ENCODE peak calls at places on chromosomes 1 and 21, in five cellular contexts. One of them, this sample, is unnamed.

GRCh38 chr1:63523738-63524137 is 413 bp downstream of the EFCAB7 start:
- DNase-seq in omental fat pad: no peak
- DNase-seq in Calu3: no peak
- DNase-seq in HFF-Myc: no peak
- DNase-seq in body of pancreas: no peak
- DNase-seq in this sample: no peak

GRCh38 chr1:223142795-223143759 is at the start of gene TLR5:
- DNase-seq in omental fat pad: peak
- DNase-seq in Calu3: peak
- DNase-seq in HFF-Myc: no peak
- DNase-seq in body of pancreas: peak
- DNase-seq in this sample: peak

GRCh38 chr1:27643626-27644368 is 8.8 kb upstream of the FGR start:
- DNase-seq in omental fat pad: no peak
- DNase-seq in Calu3: peak
- DNase-seq in HFF-Myc: no peak
- DNase-seq in body of pancreas: peak
- DNase-seq in this sample: no peak

GRCh38 chr21:14259669-14260458 is 43.9 kb downstream of the RBM11 start:
- DNase-seq in omental fat pad: no peak
- DNase-seq in Calu3: no peak
- DNase-seq in HFF-Myc: peak
- DNase-seq in body of pancreas: no peak
- DNase-seq in this sample: no peak

GRCh38 chr1:7783178-7783711 is 846 bp upstream of the PER3 start:
- DNase-seq in omental fat pad: no peak
- DNase-seq in Calu3: peak
- DNase-seq in HFF-Myc: no peak
- DNase-seq in body of pancreas: peak
- DNase-seq in this sample: peak

GRCh38 chr1:184499626-184500025 is 112.8 kb downstream of the C1orf21 start:
- DNase-seq in omental fat pad: no peak
- DNase-seq in Calu3: no peak
- DNase-seq in HFF-Myc: no peak
- DNase-seq in body of pancreas: no peak
- DNase-seq in this sample: no peak

GRCh38 chr1:66981679-66982078 is 56.9 kb downstream of the MIER1 start:
- DNase-seq in omental fat pad: no peak
- DNase-seq in Calu3: no peak
- DNase-seq in HFF-Myc: no peak
- DNase-seq in body of pancreas: no peak
- DNase-seq in this sample: no peak

GRCh38 chr1:39571178-39571483 is 5.5 kb downstream of the PABPC4 start:
- DNase-seq in omental fat pad: no peak
- DNase-seq in Calu3: no peak
- DNase-seq in HFF-Myc: no peak
- DNase-seq in body of pancreas: no peak
- DNase-seq in this sample: no peak

GRCh38 chr1:3871451-3871805 is 14.2 kb downstream of the DFFB start:
- DNase-seq in omental fat pad: no peak
- DNase-seq in Calu3: no peak
- DNase-seq in HFF-Myc: no peak
- DNase-seq in body of pancreas: no peak
- DNase-seq in this sample: no peak

GRCh38 chr1:233489436-233489835 is 124.5 kb upstream of the KCNK1 start:
- DNase-seq in omental fat pad: no peak
- DNase-seq in Calu3: no peak
- DNase-seq in HFF-Myc: no peak
- DNase-seq in body of pancreas: no peak
- DNase-seq in this sample: no peak

GRCh38 chr1:198775606-198776005 is 136.8 kb downstream of the PTPRC start:
- DNase-seq in omental fat pad: no peak
- DNase-seq in Calu3: no peak
- DNase-seq in HFF-Myc: no peak
- DNase-seq in body of pancreas: no peak
- DNase-seq in this sample: no peak

GRCh38 chr1:180173451-180173850 is 18.8 kb downstream of the QSOX1 start:
- DNase-seq in omental fat pad: no peak
- DNase-seq in Calu3: no peak
- DNase-seq in HFF-Myc: no peak
- DNase-seq in body of pancreas: no peak
- DNase-seq in this sample: no peak

GRCh38 chr1:77977989-77978292 is 931 bp downstream of the FUBP1 start:
- DNase-seq in omental fat pad: no peak
- DNase-seq in Calu3: no peak
- DNase-seq in HFF-Myc: no peak
- DNase-seq in body of pancreas: no peak
- DNase-seq in this sample: no peak

GRCh38 chr1:33634806-33635205 is 162.4 kb downstream of the ZSCAN20 start:
- DNase-seq in omental fat pad: no peak
- DNase-seq in Calu3: peak
- DNase-seq in HFF-Myc: no peak
- DNase-seq in body of pancreas: peak
- DNase-seq in this sample: no peak

GRCh38 chr1:187051618-187052232 is 223.0 kb downstream of the PLA2G4A start:
- DNase-seq in omental fat pad: no peak
- DNase-seq in Calu3: peak
- DNase-seq in HFF-Myc: peak
- DNase-seq in body of pancreas: no peak
- DNase-seq in this sample: no peak

GRCh38 chr1:110690966-110691365 is 16.2 kb upstream of the KCNA3 start:
- DNase-seq in omental fat pad: no peak
- DNase-seq in Calu3: no peak
- DNase-seq in HFF-Myc: no peak
- DNase-seq in body of pancreas: no peak
- DNase-seq in this sample: no peak

GRCh38 chr1:90502696-90503095 is 214.4 kb downstream of the BARHL2 start:
- DNase-seq in omental fat pad: no peak
- DNase-seq in Calu3: no peak
- DNase-seq in HFF-Myc: no peak
- DNase-seq in body of pancreas: no peak
- DNase-seq in this sample: no peak

GRCh38 chr1:90502194-90502593 is 214.9 kb downstream of the BARHL2 start:
- DNase-seq in omental fat pad: no peak
- DNase-seq in Calu3: no peak
- DNase-seq in HFF-Myc: no peak
- DNase-seq in body of pancreas: no peak
- DNase-seq in this sample: no peak

GRCh38 chr1:90504509-90504908 is 212.6 kb downstream of the BARHL2 start:
- DNase-seq in omental fat pad: no peak
- DNase-seq in Calu3: no peak
- DNase-seq in HFF-Myc: no peak
- DNase-seq in body of pancreas: no peak
- DNase-seq in this sample: no peak

GRCh38 chr1:90505806-90506205 is 211.3 kb downstream of the BARHL2 start:
- DNase-seq in omental fat pad: no peak
- DNase-seq in Calu3: no peak
- DNase-seq in HFF-Myc: no peak
- DNase-seq in body of pancreas: no peak
- DNase-seq in this sample: no peak

DNA sequence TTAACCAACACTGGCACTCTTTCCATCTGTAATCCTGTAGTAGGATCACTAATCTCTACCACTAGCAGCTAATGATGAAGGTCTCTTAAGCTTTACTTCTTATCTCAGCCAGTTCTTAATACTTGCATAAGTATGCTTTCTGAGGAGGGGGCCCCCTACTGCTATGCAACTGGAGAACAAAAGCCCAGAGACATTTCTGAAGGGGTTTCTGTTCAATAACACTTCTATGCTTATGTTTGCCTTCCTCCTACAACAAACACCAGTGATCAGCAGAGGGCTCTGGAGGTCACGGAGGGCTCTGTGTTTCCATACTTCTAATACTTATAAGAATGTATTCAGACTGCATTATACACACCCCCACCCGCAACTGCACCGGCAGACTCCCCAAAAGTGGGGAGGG is 215.8 kb downstream of the BARHL2 start:
- DNase-seq in omental fat pad: no peak
- DNase-seq in Calu3: no peak
- DNase-seq in HFF-Myc: no peak
- DNase-seq in body of pancreas: no peak
- DNase-seq in this sample: no peak
- TF ChIP-seq CTCF in omental fat pad: no peak
- TF ChIP-seq CTCF in Calu3: no peak
- TF ChIP-seq CTCF in HFF-Myc: no peak
- TF ChIP-seq CTCF in body of pancreas: no peak
- TF ChIP-seq CTCF in this sample: no peak

DNA sequence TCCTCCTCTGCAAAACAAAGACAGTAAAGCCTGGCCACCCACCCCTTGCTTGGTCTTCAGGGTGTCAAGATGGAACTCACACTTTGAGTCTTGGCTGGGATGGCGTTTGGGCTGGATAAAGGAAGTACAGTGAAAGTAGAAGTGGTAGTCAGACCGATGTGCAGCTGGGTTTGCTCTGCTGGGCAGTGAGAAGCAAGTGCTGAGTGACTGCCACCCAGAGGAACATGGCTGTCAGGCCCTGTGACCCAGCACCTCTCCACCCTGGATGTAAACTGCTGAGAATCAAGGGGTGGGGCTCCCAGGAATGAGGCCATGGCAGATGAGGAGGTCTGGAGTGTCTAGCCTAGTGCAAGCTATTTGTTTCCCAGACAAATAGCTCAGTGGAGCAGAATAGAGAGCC is 51.2 kb downstream of the POFUT2 start:
- DNase-seq in omental fat pad: no peak
- DNase-seq in Calu3: no peak
- DNase-seq in HFF-Myc: no peak
- DNase-seq in body of pancreas: no peak
- DNase-seq in this sample: no peak
- TF ChIP-seq CTCF in omental fat pad: no peak
- TF ChIP-seq CTCF in Calu3: no peak
- TF ChIP-seq CTCF in HFF-Myc: no peak
- TF ChIP-seq CTCF in body of pancreas: no peak
- TF ChIP-seq CTCF in this sample: no peak

GRCh38 chr1:230922620-230923019 is 54.3 kb upstream of the C1orf198 start:
- DNase-seq in omental fat pad: no peak
- DNase-seq in Calu3: no peak
- DNase-seq in HFF-Myc: no peak
- DNase-seq in body of pancreas: no peak
- DNase-seq in this sample: no peak
- TF ChIP-seq CTCF in omental fat pad: no peak
- TF ChIP-seq CTCF in Calu3: no peak
- TF ChIP-seq CTCF in HFF-Myc: peak
- TF ChIP-seq CTCF in body of pancreas: no peak
- TF ChIP-seq CTCF in this sample: no peak

GRCh38 chr21:17560377-17560776 is 47.5 kb downstream of the CXADR start:
- DNase-seq in omental fat pad: no peak
- DNase-seq in Calu3: no peak
- DNase-seq in HFF-Myc: no peak
- DNase-seq in body of pancreas: no peak
- DNase-seq in this sample: no peak

GRCh38 chr21:17550671-17551308 is 37.9 kb downstream of the CXADR start:
- DNase-seq in omental fat pad: no peak
- DNase-seq in Calu3: no peak
- DNase-seq in HFF-Myc: no peak
- DNase-seq in body of pancreas: no peak
- DNase-seq in this sample: no peak

GRCh38 chr21:17554120-17554519 is 41.3 kb downstream of the CXADR start:
- DNase-seq in omental fat pad: no peak
- DNase-seq in Calu3: no peak
- DNase-seq in HFF-Myc: no peak
- DNase-seq in body of pancreas: no peak
- DNase-seq in this sample: no peak

GRCh38 chr21:17552410-17552809 is 39.6 kb downstream of the CXADR start:
- DNase-seq in omental fat pad: no peak
- DNase-seq in Calu3: no peak
- DNase-seq in HFF-Myc: no peak
- DNase-seq in body of pancreas: no peak
- DNase-seq in this sample: no peak

DNA sequence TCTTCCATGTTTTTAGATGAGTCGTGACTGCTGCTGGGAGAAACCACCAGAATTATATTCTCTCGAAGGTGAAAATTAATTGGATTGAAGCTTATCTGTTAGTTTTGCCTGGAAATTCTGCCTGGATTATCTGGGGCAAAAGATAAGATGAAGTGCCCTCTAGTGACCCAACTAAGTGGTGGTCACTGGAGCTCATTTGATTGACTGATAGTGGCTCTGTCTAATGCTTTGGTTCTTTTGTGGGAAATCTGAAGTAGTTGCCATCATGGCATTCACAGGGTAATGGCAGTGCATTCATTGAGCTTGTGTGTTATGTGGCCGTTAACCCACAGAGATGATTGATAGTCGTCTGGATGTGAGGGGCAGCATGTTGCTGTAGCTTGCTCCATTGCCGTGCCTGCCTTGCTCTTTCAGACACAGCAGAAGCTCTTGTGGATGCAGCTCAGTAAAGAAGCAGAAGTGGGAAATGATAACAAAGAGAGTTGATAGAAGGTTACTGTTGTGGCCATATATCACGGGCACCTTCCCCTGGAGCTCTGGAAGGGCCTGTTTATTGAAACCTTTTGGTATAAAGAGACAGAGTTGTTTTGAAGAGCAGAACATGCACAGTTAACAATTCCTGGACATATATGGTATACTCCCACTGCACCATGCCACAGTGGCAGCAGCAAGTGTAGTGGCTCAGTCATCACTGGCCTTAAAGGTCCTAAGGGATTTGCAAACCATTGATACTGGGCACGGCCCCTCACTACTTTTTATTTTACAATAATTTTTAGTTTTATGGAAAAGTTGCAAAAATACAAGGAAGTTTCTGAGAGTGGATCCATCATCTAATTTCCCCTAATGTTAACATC is 42.0 kb downstream of the CXADR start:
- DNase-seq in omental fat pad: no peak
- DNase-seq in Calu3: no peak
- DNase-seq in HFF-Myc: no peak
- DNase-seq in body of pancreas: no peak
- DNase-seq in this sample: no peak
- TF ChIP-seq CTCF in omental fat pad: no peak
- TF ChIP-seq CTCF in Calu3: no peak
- TF ChIP-seq CTCF in HFF-Myc: peak
- TF ChIP-seq CTCF in body of pancreas: peak
- TF ChIP-seq CTCF in this sample: peak

GRCh38 chr21:36388076-36388475 is 2.9 kb downstream of the CHAF1B start:
- DNase-seq in omental fat pad: no peak
- DNase-seq in Calu3: no peak
- DNase-seq in HFF-Myc: no peak
- DNase-seq in body of pancreas: no peak
- DNase-seq in this sample: no peak
- TF ChIP-seq CTCF in omental fat pad: no peak
- TF ChIP-seq CTCF in Calu3: no peak
- TF ChIP-seq CTCF in HFF-Myc: no peak
- TF ChIP-seq CTCF in body of pancreas: no peak
- TF ChIP-seq CTCF in this sample: no peak

DNA sequence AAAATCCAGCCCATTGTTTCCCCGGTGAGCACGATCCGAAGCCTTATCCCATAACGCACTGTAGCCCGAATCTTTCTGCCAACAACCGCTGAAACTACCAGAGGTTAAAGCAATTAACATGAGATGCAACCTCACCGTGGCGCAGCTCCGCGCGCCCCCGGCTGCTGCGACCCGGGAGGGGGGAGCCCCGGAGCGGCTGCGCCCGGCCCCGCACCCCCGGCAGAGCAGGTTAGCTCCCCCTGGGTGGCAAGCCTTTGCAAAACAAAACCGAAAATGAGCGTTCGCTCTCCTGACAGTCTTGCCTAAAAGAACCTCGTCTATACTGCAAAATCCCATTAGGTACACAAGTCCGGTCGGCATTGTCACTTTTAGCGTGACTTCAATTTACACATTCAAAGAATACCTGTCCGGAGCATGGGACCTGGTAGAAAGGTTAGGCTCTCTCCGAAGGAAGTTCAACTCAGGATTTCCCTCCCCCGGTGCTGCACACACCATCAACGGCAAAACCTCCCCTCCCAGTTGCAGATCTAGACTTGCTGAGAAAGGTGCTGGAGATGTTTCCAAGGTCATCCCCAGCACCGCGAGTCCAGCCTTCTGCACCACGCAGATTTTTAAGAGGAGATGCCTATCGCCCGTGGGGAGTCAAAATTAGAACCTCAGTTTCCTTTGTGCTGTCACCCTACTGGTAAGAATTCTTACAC is 107.5 kb downstream of the ZNF281 start:
- DNase-seq in omental fat pad: no peak
- DNase-seq in Calu3: peak
- DNase-seq in HFF-Myc: no peak
- DNase-seq in body of pancreas: peak
- DNase-seq in this sample: no peak
- TF ChIP-seq CTCF in omental fat pad: no peak
- TF ChIP-seq CTCF in Calu3: no peak
- TF ChIP-seq CTCF in HFF-Myc: no peak
- TF ChIP-seq CTCF in body of pancreas: peak
- TF ChIP-seq CTCF in this sample: no peak